ENCODE peak calls at places on chromosomes 4 and X, in nine cellular contexts. D, N, K, S, C, M, I, X and E are unnamed samples.

GRCh38 chr4:40915318-40916217 is 165.8 kb downstream of the NSUN7 start:
- DNase-seq in D (peak; percentile 92), N (no peak), K (no peak), S (no peak), C (peak; percentile 81), M (no peak), I (no peak), X (no peak), E (no peak)

GRCh38 chr4:171727185-171727584 is 86.0 kb upstream of the GALNTL6 start:
- DNase-seq in D (no peak), N (no peak), K (no peak), S (no peak), C (no peak), M (no peak), I (no peak), X (no peak), E (no peak)

GRCh38 chrX:21838937-21839333 is 482 bp upstream of the MBTPS2 start:
- DNase-seq in D (no peak), N (peak; percentile 30), K (no peak), S (peak; percentile 74), C (peak; percentile 28), M (no peak), I (no peak), X (no peak), E (no peak)

GRCh38 chrX:9665113-9665512 is 100.5 kb downstream of the GPR143 start:
- DNase-seq in D (no peak), N (no peak), K (no peak), S (no peak), C (no peak), M (no peak), I (no peak), X (no peak), E (no peak)

GRCh38 chr4:40980318-40980883 is 230.6 kb downstream of the NSUN7 start:
- DNase-seq in D (no peak), N (peak; percentile 51), K (no peak), S (peak; percentile 64), C (peak; percentile 72), M (peak; percentile 42), I (peak; percentile 15), X (no peak), E (no peak)

GRCh38 chrX:70613295-70613694 is 168.7 kb downstream of the DLG3 start:
- DNase-seq in D (no peak), N (no peak), K (no peak), S (no peak), C (peak; percentile 30), M (no peak), I (peak; percentile 23), X (no peak), E (no peak)

GRCh38 chrX:95318882-95319281 is 1365.8 kb upstream of the DIAPH2 start:
- DNase-seq in D (peak; percentile 50), N (peak; percentile 1), K (no peak), S (peak; percentile 54), C (peak; percentile 12), M (peak; percentile 59), I (peak; percentile 19), X (no peak), E (no peak)

GRCh38 chr4:55398461-55398860 is 2.7 kb downstream of the TMEM165 start:
- DNase-seq in D (peak; percentile 73), N (no peak), K (no peak), S (no peak), C (no peak), M (no peak), I (peak; percentile 83), X (no peak), E (no peak)

GRCh38 chrX:133633162-133633561 is 217.9 kb upstream of the GPC4 start:
- DNase-seq in D (peak; percentile 44), N (no peak), K (no peak), S (no peak), C (peak; percentile 71), M (no peak), I (peak; percentile 31), X (no peak), E (no peak)

DNA sequence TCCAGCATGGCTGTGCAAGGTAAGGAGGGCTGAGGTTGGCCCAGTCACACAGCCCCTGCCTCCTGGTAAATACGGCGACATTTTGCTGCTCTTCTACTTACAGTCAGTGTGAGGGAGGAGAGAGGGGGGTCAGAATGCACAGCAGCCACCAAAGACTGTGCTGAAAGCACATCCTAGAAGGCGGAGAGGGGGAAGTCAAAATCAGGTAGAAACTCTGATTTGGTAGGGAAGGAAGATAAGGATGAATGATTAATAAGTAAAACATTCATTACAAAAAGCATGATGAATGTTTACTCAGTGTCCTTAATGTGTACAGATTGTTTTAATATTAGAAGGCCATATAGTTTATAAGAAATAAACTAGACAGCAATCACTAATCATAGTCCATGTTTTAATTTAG is 57.5 kb downstream of the ADD1 start:
- DNase-seq in D (no peak), N (no peak), K (no peak), S (no peak), C (no peak), M (no peak), I (no peak), X (no peak), E (no peak)
- H3K36me3 ChIP-seq in D (peaks cover 76% of the 10 kb centered on the region), N (peaks cover 42% of the 10 kb centered on the region), K (peaks cover 34% of the 10 kb centered on the region), S (no peaks in the 10 kb centered on the region), C (peaks cover 67% of the 10 kb centered on the region), M (peaks cover 33% of the 10 kb centered on the region), I (peaks cover 24% of the 10 kb centered on the region), X (peaks cover 98% of the 10 kb centered on the region), E (no peaks in the 10 kb centered on the region)

DNA sequence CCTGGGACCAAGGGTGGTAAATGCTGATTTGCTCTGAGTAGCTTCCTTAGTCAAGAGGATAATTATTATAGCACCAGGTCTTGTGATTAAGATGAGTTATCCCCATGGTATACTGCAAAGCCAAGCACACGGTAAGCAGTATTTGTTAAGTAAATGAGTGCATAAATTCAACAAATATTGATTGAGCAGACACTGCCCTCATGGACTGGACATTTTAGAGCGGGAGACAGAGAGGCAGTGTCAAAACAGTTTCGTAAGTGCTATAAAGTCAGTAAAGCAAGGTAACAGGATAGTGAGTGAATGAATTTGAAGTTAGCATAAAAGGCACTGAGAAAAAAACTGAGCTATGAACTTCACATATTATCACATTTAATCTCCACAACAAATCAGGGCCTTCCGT is 13.9 kb downstream of the PHF8 start:
- DNase-seq in D (no peak), N (no peak), K (no peak), S (no peak), C (no peak), M (no peak), I (no peak), X (no peak), E (no peak)
- H3K27ac ChIP-seq in D (no peak overlapping the region), N (no peak overlapping the region), K (no peak overlapping the region), S (no peak overlapping the region), C (no peak overlapping the region), M (no peak overlapping the region), I (no peak overlapping the region), X (no peak overlapping the region), E (no peak overlapping the region)

DNA sequence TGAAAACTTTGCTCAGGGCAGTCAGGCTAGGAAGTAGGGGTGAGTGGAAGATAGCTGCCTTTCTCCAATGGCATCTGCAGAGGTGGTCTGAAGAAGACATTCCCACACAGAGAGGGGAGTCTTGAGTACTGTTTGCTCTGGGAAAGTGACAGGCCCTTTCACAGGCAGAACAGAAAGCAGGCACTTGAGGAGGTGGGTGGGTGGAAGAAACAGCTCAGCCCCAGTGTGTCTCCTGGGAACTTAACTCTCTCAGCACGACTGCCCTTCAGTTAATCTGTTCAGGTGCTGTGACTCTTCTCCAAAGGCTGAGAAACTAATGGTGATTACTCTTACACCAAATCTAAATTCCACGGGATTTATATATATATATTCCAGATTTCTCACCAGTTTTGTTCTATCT is 28.3 kb downstream of the ENOPH1 start:
- DNase-seq in D (no peak), N (no peak), K (no peak), S (no peak), C (no peak), M (no peak), I (no peak), X (no peak), E (no peak)
- H3K36me3 ChIP-seq in D (peaks cover 32% of the 10 kb centered on the region), N (peaks cover 98% of the 10 kb centered on the region), K (no peaks in the 10 kb centered on the region), S (peaks cover 5% of the 10 kb centered on the region), C (peaks cover 16% of the 10 kb centered on the region), M (peaks cover 1% of the 10 kb centered on the region), I (peaks cover 28% of the 10 kb centered on the region), X (peaks cover 69% of the 10 kb centered on the region), E (no peaks in the 10 kb centered on the region)

GRCh38 chr4:169135776-169136175 is 125.7 kb upstream of the CBR4 start:
- DNase-seq in D (no peak), N (no peak), K (no peak), S (no peak), C (no peak), M (no peak), I (no peak), X (no peak), E (no peak)
- H3K27ac ChIP-seq in D (peak overlapping the region; percentile 20), N (no peak overlapping the region), K (no peak overlapping the region), S (no peak overlapping the region), C (no peak overlapping the region), M (no peak overlapping the region), I (no peak overlapping the region), X (no peak overlapping the region), E (no peak overlapping the region)